ENCODE peak calls at places on chromosomes 5 and 9, in four cellular contexts. M is HCT116, E is MM.1S, Y is PC-3. W is an unnamed sample.

GRCh38 chr9:34154052-34154451 is 24.8 kb upstream of the UBAP1 start:
- DNase-seq in M (no peak), E (no peak), Y (no peak), W (no peak)

GRCh38 chr9:684950-685340 is 156.6 kb upstream of the DMRT1 start:
- DNase-seq in M (no peak), E (no peak), Y (peak; percentile 91), W (peak; percentile 91)

GRCh38 chr5:108046955-108047670 is 334.8 kb downstream of the FBXL17 start:
- DNase-seq in M (no peak), E (no peak), Y (no peak), W (no peak)

GRCh38 chr9:23375511-23375910 is 450.5 kb downstream of the ELAVL2 start:
- DNase-seq in M (no peak), E (no peak), Y (no peak), W (no peak)

GRCh38 chr5:146878471-146879172 is at the start of gene PPP2R2B:
- DNase-seq in M (no peak), E (peak; percentile 44), Y (peak; percentile 17), W (peak; percentile 51)

GRCh38 chr9:15136646-15137045 is 170.4 kb downstream of the TTC39B start:
- DNase-seq in M (peak; percentile 7), E (peak; percentile 7), Y (peak; percentile 34), W (peak; percentile 18)

GRCh38 chr5:1040571-1040970 is 32.0 kb downstream of the NKD2 start:
- DNase-seq in M (no peak), E (no peak), Y (no peak), W (no peak)

GRCh38 chr9:36286388-36286787 is 28.1 kb upstream of the GNE start:
- DNase-seq in M (no peak), E (no peak), Y (no peak), W (no peak)

GRCh38 chr5:171419663-171420428 is 399 bp downstream of the FGF18 start:
- DNase-seq in M (no peak), E (peak; percentile 11), Y (no peak), W (no peak)

GRCh38 chr5:151041577-151042268 is 21.3 kb downstream of the GPX3 start:
- DNase-seq in M (no peak), E (no peak), Y (no peak), W (no peak)

GRCh38 chr5:145787001-145787400 is 48.1 kb downstream of the PRELID2 start:
- DNase-seq in M (no peak), E (no peak), Y (no peak), W (peak; percentile 13)

GRCh38 chr5:72005676-72006075 is 101.6 kb upstream of the MAP1B start:
- DNase-seq in M (no peak), E (no peak), Y (no peak), W (no peak)

GRCh38 chr9:114931407-114931806 is 1.0 kb upstream of the TNFSF8 start:
- DNase-seq in M (no peak), E (no peak), Y (no peak), W (no peak)

GRCh38 chr5:135445306-135445940 is 1.7 kb downstream of the DCANP1 start:
- DNase-seq in M (no peak), E (no peak), Y (no peak), W (no peak)

GRCh38 chr9:68919666-68920065 is 94.2 kb downstream of the PRKACG start:
- DNase-seq in M (no peak), E (no peak), Y (no peak), W (no peak)

GRCh38 chr9:17556255-17556654 is 22.6 kb upstream of the SH3GL2 start:
- DNase-seq in M (no peak), E (no peak), Y (no peak), W (no peak)

GRCh38 chr9:84781431-84781830 is 111.9 kb downstream of the NTRK2 start:
- DNase-seq in M (no peak), E (peak; percentile 54), Y (peak; percentile 31), W (peak; percentile 10)

GRCh38 chr5:80406980-80407734 is 707 bp upstream of the ZFYVE16 start:
- DNase-seq in M (no peak), E (peak; percentile 36), Y (no peak), W (peak; percentile 77)

GRCh38 chr5:66993882-66994281 is 202.7 kb downstream of the CD180 start:
- DNase-seq in M (no peak), E (no peak), Y (no peak), W (no peak)

GRCh38 chr9:129386812-129387177 is 208.7 kb upstream of the IER5L start:
- DNase-seq in M (no peak), E (no peak), Y (no peak), W (no peak)

GRCh38 chr5:178464431-178465048 is 125.7 kb downstream of the COL23A1 start:
- DNase-seq in M (no peak), E (no peak), Y (no peak), W (no peak)

GRCh38 chr5:68661237-68661636 is 432.6 kb upstream of the SLC30A5 start:
- DNase-seq in M (no peak), E (no peak), Y (peak; percentile 27), W (peak; percentile 33)

GRCh38 chr9:107809859-107810492 is 320.4 kb upstream of the KLF4 start:
- DNase-seq in M (no peak), E (no peak), Y (peak; percentile 55), W (peak; percentile 51)

GRCh38 chr5:72815580-72816296 is 723 bp upstream of the TNPO1 start:
- DNase-seq in M (no peak), E (peak; percentile 30), Y (peak; percentile 14), W (no peak)

GRCh38 chr5:14809369-14810144 is 62.0 kb downstream of the ANKH start:
- DNase-seq in M (peak; percentile 79), E (peak; percentile 91), Y (peak; percentile 93), W (peak; percentile 94)

GRCh38 chr9:18461496-18461895 is 12.5 kb upstream of the ADAMTSL1 start:
- DNase-seq in M (no peak), E (no peak), Y (no peak), W (no peak)

GRCh38 chr5:78541058-78541624 is 107.4 kb downstream of the LHFPL2 start:
- DNase-seq in M (no peak), E (no peak), Y (no peak), W (no peak)

GRCh38 chr9:125785187-125785840 is 38.1 kb downstream of the PBX3 start:
- DNase-seq in M (no peak), E (no peak), Y (no peak), W (no peak)
- H3K9ac ChIP-seq in M (no peak overlapping the region), E (no peak overlapping the region), Y (no peak overlapping the region), W (peak overlapping the region; percentile 69)

GRCh38 chr5:131633830-131634229 is 1.2 kb downstream of the RAPGEF6 start:
- DNase-seq in M (no peak), E (peak; percentile 25), Y (no peak), W (no peak)
- H3K9ac ChIP-seq in M (peak overlapping the region; percentile 83), E (peak overlapping the region; percentile 78), Y (peak overlapping the region; percentile 95), W (peak overlapping the region; percentile 97)

GRCh38 chr5:157473383-157474370 is 13.7 kb downstream of the NIPAL4 start:
- DNase-seq in M (no peak), E (no peak), Y (no peak), W (peak; percentile 80)

GRCh38 chr5:157478726-157479125 is 18.7 kb downstream of the NIPAL4 start:
- DNase-seq in M (no peak), E (no peak), Y (peak; percentile 51), W (no peak)

GRCh38 chr5:157476699-157477408 is 16.8 kb downstream of the NIPAL4 start:
- DNase-seq in M (peak; percentile 45), E (peak; percentile 67), Y (peak; percentile 91), W (peak; percentile 79)

GRCh38 chr5:157477814-157478494 is 17.9 kb downstream of the NIPAL4 start:
- DNase-seq in M (no peak), E (no peak), Y (no peak), W (no peak)

DNA sequence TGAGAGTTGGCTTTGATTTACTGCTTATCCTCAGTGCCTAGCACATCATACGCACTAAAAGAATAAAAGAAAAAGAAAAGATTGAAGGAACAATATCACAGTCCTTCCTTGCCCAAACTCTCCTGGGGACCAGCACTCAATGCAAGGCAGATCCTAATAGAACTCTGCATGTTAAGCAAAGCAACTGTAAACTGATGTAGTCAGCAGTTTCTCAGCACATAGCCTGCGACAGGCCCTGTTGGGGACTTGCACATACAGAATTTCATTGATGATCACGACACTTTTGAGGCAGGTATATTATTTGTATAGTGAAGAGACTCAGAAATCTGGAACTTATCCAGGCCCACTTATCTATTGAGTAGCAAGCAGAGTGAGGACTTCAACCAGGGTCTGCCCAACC is 15.4 kb downstream of the NIPAL4 start:
- DNase-seq in M (no peak), E (no peak), Y (no peak), W (no peak)
- H3K9ac ChIP-seq in M (no peak overlapping the region), E (no peak overlapping the region), Y (no peak overlapping the region), W (no peak overlapping the region)

GRCh38 chr9:92385001-92385400 is 19.4 kb downstream of the OGN start:
- DNase-seq in M (no peak), E (no peak), Y (no peak), W (no peak)
- H3K9ac ChIP-seq in M (no peak overlapping the region), E (no peak overlapping the region), Y (no peak overlapping the region), W (peak overlapping the region; percentile 60)

DNA sequence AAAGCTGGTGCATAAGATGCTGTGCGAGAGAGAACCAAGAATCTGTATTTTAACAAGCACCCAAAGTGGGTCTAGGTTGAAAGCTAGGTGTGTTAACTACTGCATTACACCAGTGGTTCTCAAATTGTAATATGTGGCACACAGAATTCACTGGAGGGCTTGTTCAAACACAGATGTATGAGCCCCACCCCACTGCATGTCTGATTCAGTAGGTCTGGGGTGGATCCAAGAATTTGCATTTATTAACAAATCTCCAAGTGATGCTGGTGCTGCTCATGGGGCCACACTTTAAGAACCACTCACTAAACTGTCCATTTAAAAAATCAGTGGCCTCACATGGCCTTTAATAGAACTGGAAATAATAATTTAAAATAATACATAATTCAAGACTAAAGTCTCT is 40.4 kb downstream of the LPAR1 start:
- DNase-seq in M (no peak), E (no peak), Y (peak; percentile 30), W (no peak)
- H3K9ac ChIP-seq in M (no peak overlapping the region), E (no peak overlapping the region), Y (no peak overlapping the region), W (peak overlapping the region; percentile 67)

GRCh38 chr9:135533674-135534073 is 12.3 kb upstream of the OBP2A start:
- DNase-seq in M (no peak), E (no peak), Y (no peak), W (no peak)

GRCh38 chr9:135526730-135527571 is 5.7 kb downstream of the LCN1 start:
- DNase-seq in M (no peak), E (no peak), Y (no peak), W (no peak)

GRCh38 chr9:135533093-135533492 is 11.9 kb downstream of the LCN1 start:
- DNase-seq in M (no peak), E (no peak), Y (no peak), W (no peak)

GRCh38 chr9:135531096-135531495 is 9.9 kb downstream of the LCN1 start:
- DNase-seq in M (no peak), E (no peak), Y (no peak), W (no peak)

GRCh38 chr9:135530146-135530545 is 8.9 kb downstream of the LCN1 start:
- DNase-seq in M (no peak), E (no peak), Y (no peak), W (no peak)
- H3K9ac ChIP-seq in M (no peak overlapping the region), E (no peak overlapping the region), Y (no peak overlapping the region), W (no peak overlapping the region)

W was measured in mesenchymal stem cell.